ENCODE peak calls at places on chromosome 3, in nine cellular contexts. I is GM23248, T is hepatocyte, K is OCI-LY7, Z is SK-N-SH, V is HCT116, O is GM23338, W is MM.1S, F is PC-3. N is an unnamed sample.

GRCh38 chr3:178777718-178778411 is 241.6 kb downstream of the KCNMB2 start:
- DNase-seq in I (peak; percentile 56), T (no peak), K (no peak), Z (no peak), V (peak; percentile 27), O (no peak), W (no peak), F (peak; percentile 84), N (no peak)

GRCh38 chr3:108035751-108036150 is 55.1 kb downstream of the CD47 start:
- DNase-seq in I (no peak), T (no peak), K (no peak), Z (no peak), V (no peak), O (peak; percentile 12), W (no peak), F (no peak), N (no peak)

GRCh38 chr3:178043084-178043483 is 493.2 kb upstream of the KCNMB2 start:
- DNase-seq in I (no peak), T (no peak), K (no peak), Z (no peak), V (no peak), O (no peak), W (no peak), F (no peak), N (no peak)

GRCh38 chr3:165895919-165896318 is 58.7 kb upstream of the BCHE start:
- DNase-seq in I (no peak), T (peak; percentile 48), K (peak; percentile 45), Z (peak; percentile 10), V (peak; percentile 15), O (peak; percentile 97), W (peak; percentile 39), F (peak; percentile 51), N (peak; percentile 90)

GRCh38 chr3:184260571-184261269 is 633 bp downstream of the CAMK2N2 start:
- DNase-seq in I (peak; percentile 8), T (no peak), K (no peak), Z (peak; percentile 76), V (no peak), O (peak; percentile 51), W (no peak), F (no peak), N (peak; percentile 31)

GRCh38 chr3:139934557-139935070 is 371 bp upstream of the CLSTN2 start:
- DNase-seq in I (peak; percentile 4), T (peak; percentile 81), K (no peak), Z (peak; percentile 89), V (no peak), O (peak; percentile 92), W (no peak), F (no peak), N (peak; percentile 85)

GRCh38 chr3:45557886-45558285 is 36.7 kb upstream of the LIMD1 start:
- DNase-seq in I (no peak), T (no peak), K (no peak), Z (no peak), V (no peak), O (no peak), W (no peak), F (no peak), N (no peak)

GRCh38 chr3:115503386-115503785 is 119.9 kb upstream of the GAP43 start:
- DNase-seq in I (no peak), T (no peak), K (no peak), Z (no peak), V (no peak), O (no peak), W (no peak), F (no peak), N (no peak)

GRCh38 chr3:111128884-111129283 is 57.3 kb downstream of the NECTIN3 start:
- DNase-seq in I (peak; percentile 33), T (no peak), K (no peak), Z (no peak), V (no peak), O (peak; percentile 55), W (no peak), F (peak; percentile 10), N (no peak)

GRCh38 chr3:58260261-58260731 is 22.7 kb downstream of the ABHD6 start:
- DNase-seq in I (peak; percentile 93), T (no peak), K (no peak), Z (no peak), V (peak; percentile 26), O (no peak), W (no peak), F (peak; percentile 96), N (peak; percentile 22)

GRCh38 chr3:44883999-44884431 is 9.6 kb downstream of the TGM4 start:
- DNase-seq in I (peak; percentile 92), T (peak; percentile 40), K (no peak), Z (peak; percentile 30), V (peak; percentile 35), O (no peak), W (no peak), F (peak; percentile 99), N (no peak)

GRCh38 chr3:35639251-35640185 is at the start of gene ARPP21:
- DNase-seq in I (no peak), T (peak; percentile 31), K (peak; percentile 61), Z (peak; percentile 86), V (no peak), O (peak; percentile 57), W (peak; percentile 17), F (peak; percentile 16), N (peak; percentile 70)

GRCh38 chr3:72345237-72345878 is 502.9 kb downstream of the SHQ1 start:
- DNase-seq in I (no peak), T (no peak), K (no peak), Z (no peak), V (no peak), O (no peak), W (no peak), F (peak; percentile 22), N (no peak)

GRCh38 chr3:128052831-128053419 is 688 bp downstream of the SEC61A1 start:
- DNase-seq in I (peak; percentile 67), T (peak; percentile 59), K (no peak), Z (no peak), V (no peak), O (no peak), W (peak; percentile 15), F (no peak), N (peak; percentile 9)

GRCh38 chr3:52108302-52109232 is 45.7 kb downstream of the POC1A start:
- DNase-seq in I (no peak), T (no peak), K (no peak), Z (peak; percentile 75), V (no peak), O (peak; percentile 19), W (no peak), F (no peak), N (no peak)

GRCh38 chr3:11724615-11725339 is 81.1 kb upstream of the VGLL4 start:
- DNase-seq in I (no peak), T (no peak), K (no peak), Z (no peak), V (no peak), O (no peak), W (peak; percentile 65), F (no peak), N (no peak)
- H3K4me2 ChIP-seq in I (no peak overlapping the region), T (no peak overlapping the region), K (peak overlapping the region; percentile 60), Z (no peak overlapping the region), V (no peak overlapping the region), O (no peak overlapping the region), W (peak overlapping the region; percentile 68), F (no peak overlapping the region), N (no peak overlapping the region)

DNA sequence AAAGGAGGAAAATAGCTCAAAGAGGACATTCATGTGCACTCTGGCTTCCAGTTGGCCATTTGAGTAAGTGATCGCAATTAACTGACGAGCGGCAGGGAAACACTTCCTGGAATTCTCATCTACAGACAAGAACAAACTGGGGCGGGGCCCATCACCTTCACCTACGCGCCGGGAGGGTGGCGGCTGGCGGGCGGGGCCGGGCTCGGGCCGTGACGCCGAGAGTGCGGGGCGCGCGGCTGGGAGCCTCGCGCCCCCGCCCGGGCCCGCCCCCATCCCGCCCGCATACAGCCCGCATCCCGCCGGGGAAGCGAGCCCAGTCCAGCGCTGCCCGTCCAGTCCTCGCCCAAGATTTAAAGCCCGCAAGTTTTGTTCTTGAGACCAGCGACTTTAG is at the start of gene B3GNT5:
- DNase-seq in I (no peak), T (peak; percentile 92), K (no peak), Z (peak; percentile 67), V (peak; percentile 60), O (peak; percentile 84), W (no peak), F (peak; percentile 75), N (no peak)
- H2AFZ ChIP-seq in I (peak within 1 kb of the TSS; percentile 93), T (peak within 1 kb of the TSS; percentile 85), K (no peak within 1 kb of the TSS), Z (peak within 1 kb of the TSS; percentile 89), V (peak within 1 kb of the TSS; percentile 83), O (peak within 1 kb of the TSS; percentile 91), W (peak within 1 kb of the TSS; percentile 16), F (peak within 1 kb of the TSS; percentile 61), N (peak within 1 kb of the TSS; percentile 97)

GRCh38 chr3:14438929-14439328 is 36.5 kb downstream of the SLC6A6 start:
- DNase-seq in I (no peak), T (no peak), K (no peak), Z (no peak), V (no peak), O (no peak), W (no peak), F (no peak), N (no peak)

GRCh38 chr3:14438262-14438661 is 35.9 kb downstream of the SLC6A6 start:
- DNase-seq in I (no peak), T (no peak), K (no peak), Z (no peak), V (no peak), O (no peak), W (no peak), F (no peak), N (no peak)

GRCh38 chr3:14440531-14441239 is 38.3 kb downstream of the SLC6A6 start:
- DNase-seq in I (no peak), T (peak; percentile 70), K (no peak), Z (peak; percentile 88), V (no peak), O (peak; percentile 77), W (no peak), F (peak; percentile 21), N (peak; percentile 92)

GRCh38 chr3:14440168-14440518 is 37.7 kb downstream of the SLC6A6 start:
- DNase-seq in I (no peak), T (no peak), K (no peak), Z (no peak), V (no peak), O (no peak), W (no peak), F (no peak), N (no peak)

GRCh38 chr3:14439501-14440167 is 37.2 kb downstream of the SLC6A6 start:
- DNase-seq in I (no peak), T (no peak), K (no peak), Z (peak; percentile 87), V (no peak), O (no peak), W (no peak), F (no peak), N (no peak)
- TF ChIP-seq EZH2phosphoT487 in I (no peak), T (no peak), K (no peak), Z (no peak), V (no peak), O (no peak), W (no peak), F (no peak), N (no peak)

DNA sequence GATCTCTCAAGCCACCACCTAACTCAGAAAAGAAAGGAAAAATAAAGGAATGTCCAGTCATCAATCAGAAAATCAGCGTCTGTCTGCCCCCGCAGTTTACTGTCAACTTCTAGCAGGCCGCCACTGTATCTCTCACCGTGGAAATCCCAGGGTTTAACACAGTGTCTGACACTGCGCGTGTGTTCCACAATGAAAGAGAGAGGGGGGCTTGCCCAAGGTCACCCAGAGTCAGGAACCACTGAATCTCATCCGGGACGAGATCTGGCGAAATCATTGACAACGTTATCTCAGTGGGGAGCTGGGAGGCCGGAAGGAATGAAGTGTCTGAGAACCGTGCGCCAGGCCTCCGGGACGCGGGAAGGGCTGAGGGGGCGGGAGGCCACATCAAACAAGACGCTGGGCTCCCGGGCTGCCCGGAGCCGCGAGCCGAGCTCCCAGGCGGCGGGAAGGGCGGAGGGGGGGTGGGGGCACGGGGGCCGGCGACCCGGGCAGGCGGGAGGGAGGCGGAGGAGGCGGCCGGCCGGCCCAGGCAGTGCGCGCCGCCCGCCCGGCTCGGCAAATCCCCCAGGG is 2.2 kb upstream of the HES1 start:
- DNase-seq in I (peak; percentile 83), T (peak; percentile 82), K (peak; percentile 51), Z (no peak), V (no peak), O (peak; percentile 84), W (no peak), F (peak; percentile 44), N (no peak)
- H3K4me2 ChIP-seq in I (peak overlapping the region; percentile 74), T (peak overlapping the region; percentile 75), K (peak overlapping the region; percentile 69), Z (peak overlapping the region; percentile 52), V (peak overlapping the region; percentile 77), O (peak overlapping the region; percentile 88), W (peak overlapping the region; percentile 36), F (peak overlapping the region; percentile 90), N (peak overlapping the region; percentile 62)

N was measured in neural progenitor cell.